ENCODE peak calls at places on chromosomes 4 and X, in six cellular contexts. G is substantia nigra; D is stimulated activated CD8-positive, alpha-beta memory T cell treated with anti-CD3 and anti-CD28 coated beads, Interleukin-4, amount 100 ng/mL, for 1 hour; R is NCI-H1092; P is cerebellar cortex; J is LHCN-M2. F is an unnamed sample.

GRCh38 chrX:150224676-150225075 is 138.4 kb upstream of the MAMLD1 start:
- DNase-seq in D (no peak), P (no peak), G (no peak), J (no peak), R (no peak), F (no peak)

GRCh38 chr4:159455675-159456235 is 352.9 kb downstream of the RAPGEF2 start:
- DNase-seq in P (peak), G (no peak), D (no peak), R (no peak), J (peak), F (no peak)

GRCh38 chrX:40179333-40179732 is 81.6 kb upstream of the BCOR start:
- DNase-seq in D (no peak), P (no peak), G (no peak), J (no peak), R (no peak), F (no peak)

GRCh38 chr4:94758141-94758699 is 465 bp downstream of the BMPR1B start:
- DNase-seq in G (no peak), R (no peak), D (no peak), J (peak), P (no peak), F (no peak)

GRCh38 chr4:10893417-10893816 is 208.8 kb upstream of the CLNK start:
- DNase-seq in R (no peak), D (no peak), P (peak), J (peak), G (no peak), F (no peak)

GRCh38 chr4:176814770-176815169 is 22.0 kb upstream of the VEGFC start:
- DNase-seq in P (no peak), R (no peak), G (no peak), J (no peak), D (no peak), F (no peak)

GRCh38 chrX:20591246-20591645 is 324.5 kb upstream of the RPS6KA3 start:
- DNase-seq in P (no peak), J (no peak), D (no peak), G (no peak), R (no peak), F (no peak)

GRCh38 chr4:37826282-37827029 is at the start of gene PGM2:
- DNase-seq in R (peak), G (peak), P (peak), D (peak), J (peak), F (peak)

GRCh38 chrX:120315776-120316175 is 4.5 kb upstream of the TMEM255A start:
- DNase-seq in P (no peak), D (no peak), G (no peak), J (peak), R (no peak), F (no peak)

GRCh38 chr4:152997771-152998487 is 61.8 kb downstream of the FHDC1 start:
- DNase-seq in D (no peak), G (no peak), J (no peak), P (no peak), R (no peak), F (no peak)

GRCh38 chrX:13432776-13433605 is 113.1 kb upstream of the ATXN3L start:
- DNase-seq in D (no peak), R (no peak), P (no peak), G (no peak), J (peak), F (no peak)

GRCh38 chrX:41338422-41338821 is 4.5 kb downstream of the DDX3X start:
- DNase-seq in P (no peak), D (no peak), R (no peak), J (no peak), G (no peak), F (no peak)

GRCh38 chr4:14043203-14043602 is 415.7 kb upstream of the BOD1L1 start:
- DNase-seq in R (no peak), J (no peak), G (no peak), P (no peak), D (no peak), F (no peak)

GRCh38 chr4:15809058-15809457 is 30.9 kb downstream of the CD38 start:
- DNase-seq in J (no peak), P (no peak), G (no peak), R (no peak), D (no peak), F (no peak)

GRCh38 chr4:22739933-22740332 is 47.2 kb downstream of the GBA3 start:
- DNase-seq in D (no peak), R (no peak), J (no peak), G (no peak), P (no peak), F (no peak)

GRCh38 chrX:55710701-55711100 is 6.8 kb upstream of the RRAGB start:
- DNase-seq in J (peak), R (no peak), D (no peak), G (no peak), P (no peak), F (no peak)

GRCh38 chr4:84493092-84493850 is 5.8 kb downstream of the NKX6-1 start:
- DNase-seq in J (no peak), P (no peak), R (no peak), D (no peak), G (no peak), F (no peak)

GRCh38 chrX:40012800-40013682 is 84.7 kb downstream of the BCOR start:
- DNase-seq in J (peak), P (peak), G (no peak), D (no peak), R (peak), F (peak)

GRCh38 chr4:69697536-69697935 is 44.5 kb upstream of the UGT2A1 start:
- DNase-seq in G (no peak), J (no peak), P (no peak), D (no peak), R (no peak), F (no peak)